ENCODE peak calls at places on chromosome 17, in seven cellular contexts. One of them, this sample, is unnamed.
A peak's percentile ranks its signal among the peaks of the same experiment; 100 is the strongest.

GRCh38 chr17:74099441-74100340 is 103.8 kb upstream of the RPL38 start:
- DNase-seq in NCI-H1092: peak; percentile 86
- DNase-seq in caudate nucleus: no peak
- DNase-seq in HT1080: no peak
- DNase-seq in NCI-H460: no peak
- DNase-seq in Daoy: no peak
- DNase-seq in MV-4-11: no peak
- DNase-seq in this sample: no peak

GRCh38 chr17:18018411-18018921 is 20.5 kb downstream of the ATPAF2 start:
- DNase-seq in caudate nucleus: no peak
- DNase-seq in NCI-H1092: no peak
- DNase-seq in NCI-H460: no peak
- DNase-seq in MV-4-11: no peak
- DNase-seq in HT1080: no peak
- DNase-seq in Daoy: no peak
- DNase-seq in this sample: no peak

GRCh38 chr17:57915980-57916757 is 39.0 kb downstream of the CUEDC1 start:
- DNase-seq in NCI-H1092: peak; percentile 90
- DNase-seq in Daoy: no peak
- DNase-seq in MV-4-11: no peak
- DNase-seq in HT1080: no peak
- DNase-seq in NCI-H460: no peak
- DNase-seq in caudate nucleus: peak; percentile 71
- DNase-seq in this sample: no peak

GRCh38 chr17:78762007-78762406 is 20.1 kb downstream of the CYTH1 start:
- DNase-seq in HT1080: no peak
- DNase-seq in NCI-H1092: no peak
- DNase-seq in MV-4-11: no peak
- DNase-seq in Daoy: no peak
- DNase-seq in NCI-H460: no peak
- DNase-seq in caudate nucleus: no peak
- DNase-seq in this sample: no peak

GRCh38 chr17:48037036-48037881 is at the start of gene COPZ2:
- DNase-seq in HT1080: peak; percentile 38
- DNase-seq in MV-4-11: peak; percentile 29
- DNase-seq in NCI-H1092: no peak
- DNase-seq in Daoy: peak; percentile 54
- DNase-seq in NCI-H460: peak; percentile 43
- DNase-seq in caudate nucleus: peak; percentile 17
- DNase-seq in this sample: no peak

GRCh38 chr17:17812211-17813054 is 24.4 kb downstream of the SREBF1 start:
- DNase-seq in caudate nucleus: peak; percentile 62
- DNase-seq in MV-4-11: no peak
- DNase-seq in Daoy: peak; percentile 61
- DNase-seq in NCI-H1092: peak; percentile 14
- DNase-seq in HT1080: peak; percentile 36
- DNase-seq in NCI-H460: no peak
- DNase-seq in this sample: peak; percentile 62

GRCh38 chr17:55086635-55087058 is 118.1 kb downstream of the STXBP4 start:
- DNase-seq in HT1080: peak; percentile 87
- DNase-seq in NCI-H1092: no peak
- DNase-seq in NCI-H460: peak; percentile 62
- DNase-seq in Daoy: peak; percentile 38
- DNase-seq in caudate nucleus: no peak
- DNase-seq in MV-4-11: peak; percentile 86
- DNase-seq in this sample: peak; percentile 83

GRCh38 chr17:16040710-16041251 is 41.2 kb downstream of the TTC19 start:
- DNase-seq in caudate nucleus: no peak
- DNase-seq in NCI-H460: no peak
- DNase-seq in HT1080: no peak
- DNase-seq in Daoy: no peak
- DNase-seq in MV-4-11: no peak
- DNase-seq in NCI-H1092: no peak
- DNase-seq in this sample: no peak

GRCh38 chr17:80303824-80304223 is 43.2 kb downstream of the RNF213 start:
- DNase-seq in Daoy: no peak
- DNase-seq in NCI-H1092: no peak
- DNase-seq in MV-4-11: no peak
- DNase-seq in NCI-H460: no peak
- DNase-seq in HT1080: no peak
- DNase-seq in caudate nucleus: no peak
- DNase-seq in this sample: no peak

GRCh38 chr17:57535652-57536018 is 209.5 kb downstream of the CCDC182 start:
- DNase-seq in caudate nucleus: no peak
- DNase-seq in MV-4-11: no peak
- DNase-seq in Daoy: no peak
- DNase-seq in NCI-H460: no peak
- DNase-seq in NCI-H1092: no peak
- DNase-seq in HT1080: no peak
- DNase-seq in this sample: no peak

GRCh38 chr17:34156741-34157589 is 98.1 kb upstream of the CCL2 start:
- DNase-seq in MV-4-11: no peak
- DNase-seq in HT1080: no peak
- DNase-seq in Daoy: peak; percentile 28
- DNase-seq in caudate nucleus: peak; percentile 35
- DNase-seq in NCI-H460: no peak
- DNase-seq in NCI-H1092: no peak
- DNase-seq in this sample: no peak

GRCh38 chr17:41957058-41957868 is 9.3 kb upstream of the CNP start:
- DNase-seq in Daoy: peak; percentile 49
- DNase-seq in NCI-H460: no peak
- DNase-seq in HT1080: peak; percentile 77
- DNase-seq in NCI-H1092: no peak
- DNase-seq in MV-4-11: no peak
- DNase-seq in caudate nucleus: no peak
- DNase-seq in this sample: no peak

GRCh38 chr17:52995127-52995526 is 827.6 kb upstream of the KIF2B start:
- DNase-seq in HT1080: no peak
- DNase-seq in MV-4-11: no peak
- DNase-seq in Daoy: no peak
- DNase-seq in NCI-H460: no peak
- DNase-seq in NCI-H1092: no peak
- DNase-seq in caudate nucleus: no peak
- DNase-seq in this sample: no peak

GRCh38 chr17:61504697-61505096 is 52.5 kb downstream of the TBX4 start:
- DNase-seq in NCI-H1092: no peak
- DNase-seq in Daoy: peak; percentile 72
- DNase-seq in caudate nucleus: no peak
- DNase-seq in MV-4-11: no peak
- DNase-seq in HT1080: peak; percentile 64
- DNase-seq in NCI-H460: peak; percentile 81
- DNase-seq in this sample: peak; percentile 75

GRCh38 chr17:10172241-10172741 is 26.1 kb downstream of the GAS7 start:
- DNase-seq in NCI-H460: no peak
- DNase-seq in Daoy: peak; percentile 57
- DNase-seq in MV-4-11: peak; percentile 98
- DNase-seq in NCI-H1092: no peak
- DNase-seq in HT1080: no peak
- DNase-seq in caudate nucleus: no peak
- DNase-seq in this sample: no peak

GRCh38 chr17:69733171-69734014 is 318.9 kb downstream of the MAP2K6 start:
- DNase-seq in HT1080: peak; percentile 94
- DNase-seq in Daoy: peak; percentile 50
- DNase-seq in MV-4-11: peak; percentile 93
- DNase-seq in NCI-H1092: no peak
- DNase-seq in caudate nucleus: no peak
- DNase-seq in NCI-H460: peak; percentile 24
- DNase-seq in this sample: peak; percentile 93

GRCh38 chr17:27552467-27552779 is 78.6 kb upstream of the LGALS9 start:
- DNase-seq in NCI-H460: no peak
- DNase-seq in MV-4-11: no peak
- DNase-seq in Daoy: peak; percentile 96
- DNase-seq in caudate nucleus: no peak
- DNase-seq in HT1080: peak; percentile 82
- DNase-seq in NCI-H1092: no peak
- DNase-seq in this sample: peak; percentile 94

GRCh38 chr17:57871155-57871554 is 21.3 kb upstream of the MRPS23 start:
- DNase-seq in Daoy: no peak
- DNase-seq in NCI-H460: no peak
- DNase-seq in NCI-H1092: no peak
- DNase-seq in HT1080: no peak
- DNase-seq in caudate nucleus: no peak
- DNase-seq in MV-4-11: no peak
- DNase-seq in this sample: no peak

GRCh38 chr17:59366040-59366757 is 34.7 kb downstream of the YPEL2 start:
- DNase-seq in caudate nucleus: peak; percentile 42
- DNase-seq in MV-4-11: peak; percentile 62
- DNase-seq in NCI-H460: no peak
- DNase-seq in Daoy: no peak
- DNase-seq in HT1080: no peak
- DNase-seq in NCI-H1092: peak; percentile 33
- DNase-seq in this sample: no peak

GRCh38 chr17:2054262-2054739 is 602 bp upstream of the HIC1 start:
- DNase-seq in Daoy: peak; percentile 82
- DNase-seq in MV-4-11: no peak
- DNase-seq in NCI-H460: no peak
- DNase-seq in HT1080: no peak
- DNase-seq in caudate nucleus: peak; percentile 64
- DNase-seq in NCI-H1092: no peak
- DNase-seq in this sample: peak; percentile 42

GRCh38 chr17:19724501-19725420 is 8.4 kb upstream of the SLC47A2 start:
- DNase-seq in MV-4-11: peak; percentile 71
- DNase-seq in NCI-H1092: no peak
- DNase-seq in caudate nucleus: no peak
- DNase-seq in Daoy: no peak
- DNase-seq in NCI-H460: no peak
- DNase-seq in HT1080: no peak
- DNase-seq in this sample: peak; percentile 91

GRCh38 chr17:55895112-55895759 is 144.4 kb downstream of the PCTP start:
- DNase-seq in MV-4-11: peak; percentile 66
- DNase-seq in Daoy: no peak
- DNase-seq in caudate nucleus: no peak
- DNase-seq in NCI-H1092: no peak
- DNase-seq in NCI-H460: no peak
- DNase-seq in HT1080: no peak
- DNase-seq in this sample: peak; percentile 53

GRCh38 chr17:78358538-78359215 is 1.2 kb downstream of the SOCS3 start:
- DNase-seq in NCI-H1092: no peak
- DNase-seq in MV-4-11: no peak
- DNase-seq in NCI-H460: no peak
- DNase-seq in caudate nucleus: peak; percentile 28
- DNase-seq in Daoy: peak; percentile 68
- DNase-seq in HT1080: no peak
- DNase-seq in this sample: no peak

GRCh38 chr17:54527941-54528340 is 372.7 kb upstream of the TOM1L1 start:
- DNase-seq in Daoy: no peak
- DNase-seq in NCI-H1092: no peak
- DNase-seq in caudate nucleus: no peak
- DNase-seq in MV-4-11: no peak
- DNase-seq in HT1080: no peak
- DNase-seq in NCI-H460: no peak
- DNase-seq in this sample: no peak

GRCh38 chr17:48219605-48220004 is 112.0 kb downstream of the SNX11 start:
- DNase-seq in MV-4-11: no peak
- DNase-seq in HT1080: no peak
- DNase-seq in NCI-H1092: no peak
- DNase-seq in Daoy: no peak
- DNase-seq in caudate nucleus: no peak
- DNase-seq in NCI-H460: no peak
- DNase-seq in this sample: no peak

GRCh38 chr17:62083651-62084050 is 18.6 kb upstream of the MED13 start:
- DNase-seq in HT1080: no peak
- DNase-seq in NCI-H460: no peak
- DNase-seq in MV-4-11: no peak
- DNase-seq in caudate nucleus: no peak
- DNase-seq in NCI-H1092: no peak
- DNase-seq in Daoy: no peak
- DNase-seq in this sample: no peak

GRCh38 chr17:42288985-42289862 is 926 bp downstream of the STAT5A start:
- DNase-seq in caudate nucleus: no peak
- DNase-seq in Daoy: no peak
- DNase-seq in MV-4-11: no peak
- DNase-seq in NCI-H1092: no peak
- DNase-seq in NCI-H460: no peak
- DNase-seq in HT1080: no peak
- DNase-seq in this sample: no peak

GRCh38 chr17:14095630-14096029 is 26.3 kb downstream of the COX10 start:
- DNase-seq in NCI-H460: no peak
- DNase-seq in Daoy: no peak
- DNase-seq in NCI-H1092: no peak
- DNase-seq in caudate nucleus: no peak
- DNase-seq in MV-4-11: no peak
- DNase-seq in HT1080: no peak
- DNase-seq in this sample: no peak

GRCh38 chr17:65055280-65055707 is 1.2 kb downstream of the GNA13 start:
- DNase-seq in MV-4-11: no peak
- DNase-seq in HT1080: no peak
- DNase-seq in NCI-H1092: no peak
- DNase-seq in caudate nucleus: no peak
- DNase-seq in Daoy: no peak
- DNase-seq in NCI-H460: no peak
- DNase-seq in this sample: no peak

GRCh38 chr17:40107266-40107980 is 7.0 kb upstream of the NR1D1 start:
- DNase-seq in NCI-H1092: no peak
- DNase-seq in caudate nucleus: peak; percentile 79
- DNase-seq in MV-4-11: peak; percentile 81
- DNase-seq in HT1080: no peak
- DNase-seq in NCI-H460: no peak
- DNase-seq in Daoy: no peak
- DNase-seq in this sample: no peak

GRCh38 chr17:1029196-1029911 is 32.4 kb downstream of the TIMM22 start:
- DNase-seq in NCI-H1092: no peak
- DNase-seq in HT1080: no peak
- DNase-seq in caudate nucleus: peak; percentile 53
- DNase-seq in NCI-H460: no peak
- DNase-seq in MV-4-11: no peak
- DNase-seq in Daoy: peak; percentile 34
- DNase-seq in this sample: peak; percentile 29

GRCh38 chr17:63703556-63704258 is 3.8 kb upstream of the LIMD2 start:
- DNase-seq in Daoy: no peak
- DNase-seq in NCI-H460: no peak
- DNase-seq in MV-4-11: no peak
- DNase-seq in HT1080: no peak
- DNase-seq in caudate nucleus: no peak
- DNase-seq in NCI-H1092: no peak
- DNase-seq in this sample: no peak